ENCODE peak calls at places on chromosomes 4 and X, in five cellular contexts. D is CD8-positive, alpha-beta T cell; X is AG04450; O is GM12878; Q is A549. A is an unnamed sample.

GRCh38 chr4:37802068-37802666 is 24.3 kb upstream of the PGM2 start:
- DNase-seq in D (no peak), X (no peak), O (no peak), Q (peak), A (peak)

GRCh38 chrX:46574941-46575381 is 1.4 kb downstream of the CHST7 start:
- DNase-seq in D (peak), X (no peak), O (no peak), Q (no peak), A (peak)

GRCh38 chrX:53223955-53224859 is 800 bp downstream of the KDM5C start:
- DNase-seq in D (no peak), X (peak), O (no peak), Q (peak), A (no peak)

GRCh38 chrX:131812847-131813825 is 210.0 kb upstream of the STK26 start:
- DNase-seq in D (peak), X (no peak), O (peak), Q (peak), A (no peak)

GRCh38 chr4:48899950-48900349 is 6.6 kb downstream of the OCIAD2 start:
- DNase-seq in D (no peak), X (no peak), O (no peak), Q (no peak), A (no peak)

GRCh38 chr4:8284391-8284790 is 14.8 kb downstream of the HTRA3 start:
- DNase-seq in D (no peak), X (no peak), O (no peak), Q (no peak), A (no peak)

GRCh38 chr4:115655626-115656025 is 542.2 kb upstream of the NDST4 start:
- DNase-seq in D (no peak), X (no peak), O (no peak), Q (no peak), A (no peak)

GRCh38 chr4:174314770-174315169 is 31.1 kb downstream of the CEP44 start:
- DNase-seq in D (no peak), X (no peak), O (no peak), Q (peak), A (no peak)

GRCh38 chr4:81445196-81445595 is 26.5 kb downstream of the RASGEF1B start:
- DNase-seq in D (no peak), X (no peak), O (no peak), Q (no peak), A (no peak)

GRCh38 chrX:12410523-12410922 is 272.2 kb downstream of the FRMPD4 start:
- DNase-seq in D (no peak), X (no peak), O (no peak), Q (no peak), A (no peak)

GRCh38 chr4:147060171-147060931 is 114.7 kb upstream of the TTC29 start:
- DNase-seq in D (no peak), X (peak), O (no peak), Q (no peak), A (no peak)

GRCh38 chr4:7618361-7618760 is 183.6 kb upstream of the PSAPL1 start:
- DNase-seq in D (no peak), X (no peak), O (no peak), Q (no peak), A (no peak)

GRCh38 chrX:119041175-119041574 is 31.6 kb upstream of the CT47C1 start:
- DNase-seq in D (no peak), X (peak), O (no peak), Q (peak), A (peak)

GRCh38 chr4:186404562-186405134 is 138.7 kb downstream of the F11 start:
- DNase-seq in D (no peak), X (no peak), O (no peak), Q (peak), A (no peak)

GRCh38 chr4:6929339-6929734 is 19.7 kb downstream of the TBC1D14 start:
- DNase-seq in D (no peak), X (no peak), O (no peak), Q (no peak), A (no peak)

GRCh38 chrX:63812826-63813225 is 27.8 kb upstream of the ARHGEF9 start:
- DNase-seq in D (no peak), X (no peak), O (no peak), Q (no peak), A (no peak)
- TF ChIP-seq CTCF in D (no peak), X (no peak), O (no peak), Q (no peak), A (no peak)

GRCh38 chr4:137861682-137862081 is 329.4 kb upstream of the PCDH18 start:
- DNase-seq in D (no peak), X (peak), O (no peak), Q (peak), A (no peak)
- TF ChIP-seq CTCF in D (no peak), X (peak), O (peak), Q (peak), A (no peak)

DNA sequence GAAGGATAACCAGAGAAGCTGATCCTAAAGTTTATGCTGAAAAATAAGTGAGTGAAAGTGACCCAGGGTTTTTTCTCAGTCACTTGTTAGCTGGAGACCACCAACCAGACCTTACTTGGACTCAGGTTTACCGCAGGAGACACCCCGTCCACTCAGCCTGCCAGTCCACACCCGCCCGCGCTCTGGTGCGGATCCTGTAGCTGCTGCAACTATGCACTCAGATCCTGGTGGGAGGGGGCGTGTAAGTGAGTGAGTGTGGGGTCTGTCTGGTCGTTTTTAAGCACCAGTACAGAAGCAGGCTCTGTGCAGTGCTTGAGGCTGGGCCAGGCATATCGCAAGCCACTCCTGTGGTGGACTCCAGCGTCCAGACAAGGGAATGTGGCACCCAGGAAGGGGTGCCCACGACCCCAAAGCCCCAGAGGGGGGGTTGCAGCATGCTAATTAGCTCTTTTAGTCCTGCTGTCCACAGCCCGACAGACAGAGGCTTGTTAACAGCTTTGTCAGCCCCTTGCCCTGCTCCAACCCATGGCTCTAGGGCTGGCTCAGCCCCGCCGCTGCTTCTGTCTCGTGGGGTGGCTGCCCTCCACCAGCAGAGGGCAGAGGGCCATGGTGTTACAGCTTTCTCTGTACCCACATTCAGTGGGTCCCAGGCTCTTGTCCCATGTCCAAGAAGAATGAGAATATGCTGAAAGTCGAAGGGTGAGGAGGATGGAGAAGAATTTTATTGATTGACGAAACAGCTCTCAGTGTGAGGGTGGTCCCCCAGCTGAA is 40.4 kb upstream of the PPP1R2C start:
- DNase-seq in D (no peak), X (no peak), O (no peak), Q (no peak), A (no peak)
- TF ChIP-seq CTCF in D (no peak), X (no peak), O (no peak), Q (no peak), A (no peak)

DNA sequence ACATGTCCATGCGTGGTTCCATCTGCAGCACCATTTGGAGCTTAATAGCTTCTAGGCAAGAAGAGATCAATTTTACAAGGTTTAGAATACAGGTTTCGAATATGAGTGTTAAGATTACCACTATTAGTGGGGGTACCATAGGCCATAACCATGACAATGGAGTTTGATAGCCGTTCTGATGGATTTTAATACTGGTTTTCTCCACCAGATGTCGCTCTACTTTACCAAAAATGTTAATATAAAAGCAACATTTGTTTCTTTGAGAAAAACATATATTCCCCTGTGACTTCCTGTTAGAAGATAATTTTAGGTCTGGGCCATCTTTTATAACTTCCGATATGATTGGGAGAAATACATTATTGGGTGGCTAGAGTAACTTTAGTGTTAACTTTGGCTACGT is 499.7 kb upstream of the POU3F4 start:
- DNase-seq in D (no peak), X (no peak), O (no peak), Q (peak), A (no peak)
- TF ChIP-seq CTCF in D (peak), X (peak), O (peak), Q (peak), A (no peak)

GRCh38 chrX:155026727-155027508 is at the start of gene FUNDC2:
- DNase-seq in D (peak), X (peak), O (peak), Q (peak), A (peak)

GRCh38 chrX:155026420-155026726 is 271 bp upstream of the FUNDC2 start:
- DNase-seq in D (no peak), X (no peak), O (no peak), Q (no peak), A (no peak)

GRCh38 chrX:155027509-155028066 is 944 bp downstream of the FUNDC2 start:
- DNase-seq in D (no peak), X (no peak), O (no peak), Q (peak), A (no peak)

GRCh38 chrX:155022587-155022986 is at the start of gene F8:
- DNase-seq in D (no peak), X (no peak), O (no peak), Q (no peak), A (no peak)

GRCh38 chrX:155023907-155024833 is 1.6 kb upstream of the F8 start:
- DNase-seq in D (no peak), X (no peak), O (no peak), Q (no peak), A (no peak)
- TF ChIP-seq CTCF in D (no peak), X (no peak), O (no peak), Q (no peak), A (no peak)

DNA sequence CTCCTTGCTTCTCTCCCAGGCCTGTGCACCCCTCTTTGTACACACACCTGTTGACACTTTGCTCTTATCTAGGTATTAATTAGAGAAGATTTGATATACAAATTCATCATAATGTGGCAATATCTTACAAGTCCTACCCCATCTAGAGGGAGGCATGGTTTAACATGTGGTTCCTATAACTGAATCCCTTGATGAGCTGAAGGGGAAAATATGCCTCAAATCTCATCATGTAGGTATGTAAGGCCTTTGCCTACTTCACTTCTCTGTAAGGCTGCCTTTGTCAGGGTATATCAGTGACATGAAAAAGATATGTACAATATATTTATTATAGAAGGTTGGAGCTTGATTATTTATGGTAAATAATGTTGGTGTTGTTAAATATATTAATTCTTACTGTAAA is 31.9 kb downstream of the HTR2C start:
- DNase-seq in D (no peak), X (no peak), O (no peak), Q (no peak), A (no peak)
- TF ChIP-seq CTCF in D (no peak), X (no peak), O (no peak), Q (no peak), A (no peak)

A was measured in mucosa of descending colon.